ENCODE peak calls at places on chromosomes 16 and 17, in ten cellular contexts. U is fibroblast of lung, X is GM19239, Z is NCI-H524 treated with DMSO at 0.1 percent for 48 hours, R is GM20000, L is coronary artery, C is Kasumi-1, V is adipocyte, S is HuH-7, I is RWPE1. E is an unnamed sample.

GRCh38 chr16:66950971-66951790 is 9.9 kb upstream of the CES3 start:
- DNase-seq in U (no peak), X (no peak), Z (peak; percentile 27), R (no peak), L (no peak), C (no peak), V (no peak), S (no peak), I (no peak), E (no peak)

GRCh38 chr16:84239910-84240309 is at the start of gene KCNG4:
- DNase-seq in U (no peak), X (no peak), Z (peak; percentile 72), R (no peak), L (no peak), C (no peak), V (no peak), S (no peak), I (no peak), E (no peak)

GRCh38 chr16:57938936-57939871 is 31.7 kb downstream of the CNGB1 start:
- DNase-seq in U (peak; percentile 65), X (no peak), Z (no peak), R (no peak), L (no peak), C (no peak), V (peak; percentile 24), S (no peak), I (peak; percentile 82), E (no peak)

GRCh38 chr16:23699100-23699499 is 13.9 kb downstream of the ERN2 start:
- DNase-seq in U (no peak), X (no peak), Z (no peak), R (peak; percentile 45), L (no peak), C (no peak), V (no peak), S (no peak), I (no peak), E (no peak)

GRCh38 chr16:1288813-1289479 is 20.5 kb upstream of the UBE2I start:
- DNase-seq in U (no peak), X (no peak), Z (no peak), R (no peak), L (no peak), C (no peak), V (no peak), S (no peak), I (no peak), E (no peak)

GRCh38 chr16:46972971-46973456 is 460 bp downstream of the DNAJA2 start:
- DNase-seq in U (no peak), X (no peak), Z (no peak), R (peak; percentile 74), L (no peak), C (peak; percentile 86), V (peak; percentile 71), S (peak; percentile 17), I (no peak), E (peak; percentile 38)

GRCh38 chr16:84514874-84515835 is 10.7 kb upstream of the MEAK7 start:
- DNase-seq in U (no peak), X (peak; percentile 54), Z (no peak), R (peak; percentile 85), L (no peak), C (peak; percentile 79), V (no peak), S (peak; percentile 37), I (no peak), E (peak; percentile 74)

GRCh38 chr17:57862990-57863667 is 13.3 kb upstream of the MRPS23 start:
- DNase-seq in U (no peak), X (no peak), Z (peak; percentile 87), R (no peak), L (no peak), C (no peak), V (no peak), S (peak; percentile 99), I (no peak), E (no peak)

GRCh38 chr17:527247-527646 is 174.6 kb upstream of the RPH3AL start:
- DNase-seq in U (peak; percentile 12), X (no peak), Z (no peak), R (no peak), L (no peak), C (no peak), V (no peak), S (no peak), I (no peak), E (no peak)

GRCh38 chr17:48003686-48004120 is 32.8 kb downstream of the CDK5RAP3 start:
- DNase-seq in U (no peak), X (no peak), Z (peak; percentile 100), R (no peak), L (no peak), C (no peak), V (no peak), S (no peak), I (no peak), E (no peak)

GRCh38 chr17:34313164-34313563 is 6.1 kb upstream of the CCL8 start:
- DNase-seq in U (peak; percentile 67), X (no peak), Z (no peak), R (no peak), L (no peak), C (no peak), V (peak; percentile 79), S (no peak), I (no peak), E (no peak)

GRCh38 chr16:24178496-24178895 is 77.6 kb upstream of the CACNG3 start:
- DNase-seq in U (no peak), X (no peak), Z (no peak), R (no peak), L (no peak), C (no peak), V (no peak), S (no peak), I (peak; percentile 8), E (no peak)

GRCh38 chr16:9002042-9002441 is 38.3 kb upstream of the USP7 start:
- DNase-seq in U (no peak), X (no peak), Z (no peak), R (no peak), L (no peak), C (no peak), V (no peak), S (no peak), I (no peak), E (no peak)

GRCh38 chr16:86919531-86920305 is 341.4 kb downstream of the FOXL1 start:
- DNase-seq in U (no peak), X (no peak), Z (no peak), R (no peak), L (no peak), C (no peak), V (no peak), S (no peak), I (no peak), E (no peak)

GRCh38 chr16:1413684-1414531 is 596 bp downstream of the UNKL start:
- DNase-seq in U (peak; percentile 54), X (peak; percentile 74), Z (no peak), R (peak; percentile 85), L (no peak), C (peak; percentile 25), V (peak; percentile 75), S (peak; percentile 63), I (peak; percentile 33), E (peak; percentile 41)

GRCh38 chr17:75152971-75153853 is 1.1 kb downstream of the JPT1 start:
- DNase-seq in U (peak; percentile 26), X (no peak), Z (no peak), R (peak; percentile 52), L (no peak), C (peak; percentile 61), V (peak; percentile 50), S (no peak), I (peak; percentile 63), E (no peak)

GRCh38 chr17:64386412-64387144 is 4.1 kb downstream of the PECAM1 start:
- DNase-seq in U (peak; percentile 28), X (no peak), Z (no peak), R (no peak), L (no peak), C (no peak), V (no peak), S (no peak), I (no peak), E (no peak)

GRCh38 chr16:5965321-5965720 is 867.7 kb upstream of the EEF2KMT start:
- DNase-seq in U (no peak), X (no peak), Z (no peak), R (no peak), L (no peak), C (no peak), V (no peak), S (no peak), I (no peak), E (no peak)

GRCh38 chr17:78915872-78916632 is 9.1 kb downstream of the TIMP2 start:
- DNase-seq in U (peak; percentile 53), X (no peak), Z (no peak), R (no peak), L (no peak), C (peak; percentile 99), V (peak; percentile 46), S (no peak), I (peak; percentile 79), E (no peak)

GRCh38 chr16:61530697-61531096 is 505.5 kb downstream of the CDH8 start:
- DNase-seq in U (no peak), X (no peak), Z (no peak), R (no peak), L (no peak), C (no peak), V (no peak), S (no peak), I (no peak), E (no peak)

GRCh38 chr17:57597531-57598453 is 147.3 kb downstream of the CCDC182 start:
- DNase-seq in U (peak; percentile 89), X (no peak), Z (peak; percentile 44), R (peak; percentile 44), L (no peak), C (peak; percentile 84), V (peak; percentile 86), S (peak; percentile 86), I (peak; percentile 62), E (no peak)

GRCh38 chr16:74740795-74741304 is 33.8 kb downstream of the FA2H start:
- DNase-seq in U (peak; percentile 49), X (no peak), Z (no peak), R (no peak), L (no peak), C (no peak), V (no peak), S (no peak), I (peak; percentile 72), E (no peak)

GRCh38 chr17:66373944-66374817 is 71.8 kb downstream of the PRKCA start:
- DNase-seq in U (peak; percentile 19), X (no peak), Z (peak; percentile 10), R (no peak), L (no peak), C (peak; percentile 83), V (no peak), S (no peak), I (no peak), E (peak; percentile 39)